ENCODE peak calls at places on chromosome 9, in eight cellular contexts. K, V, H, S, U, F, B and I are unnamed samples.

GRCh38 chr9:13787234-13787833 is 507.8 kb upstream of the MPDZ start:
- DNase-seq in U (peak; percentile 63), V (no peak), B (no peak), K (no peak), S (no peak), F (no peak), H (no peak), I (no peak)

GRCh38 chr9:109753308-109753707 is 26.7 kb upstream of the PALM2AKAP2 start:
- DNase-seq in S (no peak), V (no peak), F (no peak), K (no peak), B (no peak), H (no peak), U (no peak), I (no peak)

GRCh38 chr9:4979224-4979623 is 5.8 kb upstream of the JAK2 start:
- DNase-seq in F (no peak), K (no peak), V (no peak), B (no peak), U (no peak), S (no peak), H (no peak), I (no peak)

GRCh38 chr9:20242767-20243166 is 379.5 kb downstream of the MLLT3 start:
- DNase-seq in S (no peak), B (no peak), U (no peak), F (no peak), V (no peak), H (no peak), K (no peak), I (no peak)

GRCh38 chr9:27353405-27354229 is 56.7 kb upstream of the EQTN start:
- DNase-seq in K (no peak), B (no peak), H (no peak), S (no peak), U (no peak), V (no peak), F (no peak), I (no peak)

GRCh38 chr9:6354072-6354686 is 26.0 kb downstream of the TPD52L3 start:
- DNase-seq in V (no peak), H (no peak), B (no peak), S (peak; percentile 49), K (no peak), F (peak; percentile 61), U (peak; percentile 72), I (no peak)

GRCh38 chr9:118640836-118641557 is 728.2 kb downstream of the BRINP1 start:
- DNase-seq in H (no peak), S (no peak), K (no peak), B (no peak), V (no peak), U (no peak), F (no peak), I (no peak)

GRCh38 chr9:108001219-108001618 is 511.6 kb upstream of the KLF4 start:
- DNase-seq in U (peak; percentile 2), B (no peak), H (no peak), S (peak; percentile 98), K (no peak), V (no peak), F (no peak), I (no peak)

GRCh38 chr9:77016111-77016525 is 3.3 kb upstream of the FOXB2 start:
- DNase-seq in F (no peak), S (no peak), K (no peak), B (no peak), U (no peak), V (no peak), H (no peak), I (no peak)

GRCh38 chr9:127382541-127382940 is 14.4 kb upstream of the SLC2A8 start:
- DNase-seq in H (no peak), S (no peak), F (no peak), B (no peak), V (no peak), U (no peak), K (no peak), I (no peak)

GRCh38 chr9:112142420-112142819 is 32.7 kb downstream of the SUSD1 start:
- DNase-seq in S (no peak), K (no peak), U (peak; percentile 13), B (no peak), H (no peak), F (no peak), V (no peak), I (no peak)

GRCh38 chr9:116430849-116431248 is 256.3 kb upstream of the TRIM32 start:
- DNase-seq in V (no peak), K (no peak), U (no peak), B (no peak), S (no peak), H (no peak), F (no peak), I (no peak)

GRCh38 chr9:137084526-137084925 is 2.3 kb upstream of the MAN1B1 start:
- DNase-seq in V (no peak), S (no peak), U (no peak), K (no peak), H (no peak), F (no peak), B (no peak), I (no peak)

GRCh38 chr9:137317021-137317978 is 15.2 kb upstream of the NRARP start:
- DNase-seq in V (peak; percentile 19), U (no peak), F (no peak), K (peak; percentile 49), H (no peak), S (no peak), B (no peak), I (no peak)

GRCh38 chr9:134602547-134603362 is 38.8 kb upstream of the COL5A1 start:
- DNase-seq in B (peak; percentile 30), H (no peak), K (peak; percentile 52), S (peak; percentile 64), V (no peak), U (peak; percentile 84), F (peak; percentile 42), I (no peak)

GRCh38 chr9:36018755-36019720 is 17.7 kb upstream of the RECK start:
- DNase-seq in K (no peak), U (no peak), H (no peak), S (no peak), B (no peak), F (no peak), V (no peak), I (no peak)

GRCh38 chr9:16898464-16898863 is 28.0 kb upstream of the BNC2 start:
- DNase-seq in V (no peak), S (no peak), F (no peak), K (no peak), U (no peak), B (no peak), H (no peak), I (no peak)

GRCh38 chr9:20001058-20001457 is 212.2 kb upstream of the SLC24A2 start:
- DNase-seq in F (no peak), V (no peak), H (no peak), B (no peak), K (no peak), U (no peak), S (no peak), I (no peak)

GRCh38 chr9:75197521-75197920 is 109.2 kb downstream of the OSTF1 start:
- DNase-seq in V (no peak), B (no peak), S (no peak), H (no peak), K (no peak), U (peak; percentile 36), F (no peak), I (no peak)

GRCh38 chr9:105842023-105842644 is 147.8 kb downstream of the TMEM38B start:
- DNase-seq in F (peak; percentile 16), S (peak; percentile 18), H (no peak), U (peak; percentile 41), K (no peak), V (no peak), B (peak; percentile 13), I (no peak)

GRCh38 chr9:130276121-130276520 is 10.6 kb downstream of the HMCN2 start:
- DNase-seq in K (no peak), H (no peak), B (no peak), V (no peak), S (no peak), F (no peak), U (no peak), I (no peak)

GRCh38 chr9:135992486-135993408 is 31.6 kb upstream of the UBAC1 start:
- DNase-seq in K (peak; percentile 73), U (peak; percentile 81), S (no peak), B (peak; percentile 80), F (peak; percentile 81), V (peak; percentile 75), H (peak; percentile 87), I (peak; percentile 66)
- TF ChIP-seq POLR2A in K (no peak), U (peak; percentile 69), S (no peak), B (no peak), F (no peak), V (no peak), H (peak; percentile 22), I (no peak)

DNA sequence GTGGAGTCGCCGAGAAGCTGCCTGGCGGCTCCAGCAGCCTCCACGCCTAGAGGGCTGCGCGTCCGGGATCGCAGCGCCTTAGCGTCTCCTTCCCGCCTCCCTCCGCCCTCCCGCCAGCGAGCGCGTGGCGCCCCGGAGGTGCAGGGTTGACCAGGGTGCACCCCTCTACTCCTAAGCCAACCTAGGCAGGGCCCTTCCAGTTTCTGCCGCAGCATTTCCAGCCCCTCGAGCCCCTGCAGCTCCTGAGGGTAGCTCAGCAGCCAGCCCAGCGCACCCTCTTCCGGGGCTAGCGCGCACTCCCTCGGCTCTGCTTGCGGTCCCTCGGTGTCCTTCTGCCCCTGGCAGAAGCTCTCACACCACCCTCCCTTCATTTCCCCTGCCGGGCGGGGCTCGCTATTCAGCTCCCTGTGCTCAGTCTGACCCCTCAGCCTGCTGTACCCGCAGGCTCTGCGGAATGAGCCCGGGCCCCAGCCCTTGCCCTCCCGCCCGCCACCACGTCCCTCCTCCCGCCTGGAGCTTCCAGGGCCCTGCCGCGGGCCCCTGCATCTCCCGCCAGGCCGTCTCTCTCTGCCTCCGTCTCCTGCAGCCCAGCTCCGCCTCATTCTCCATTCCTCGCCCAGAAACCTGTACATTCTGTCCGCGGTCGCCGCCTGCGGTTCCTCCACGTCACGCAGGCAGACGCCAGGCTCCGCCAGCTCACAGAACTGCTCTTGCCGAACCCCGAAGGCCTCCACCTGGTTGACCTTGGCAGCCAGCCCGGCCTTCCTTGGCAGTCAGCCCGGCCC is 61.8 kb downstream of the SPATA31C2 start:
- DNase-seq in K (peak; percentile 93), B (peak; percentile 91), U (peak; percentile 10), S (peak; percentile 63), H (peak; percentile 83), F (peak; percentile 50), V (peak; percentile 96), I (peak; percentile 51)
- TF ChIP-seq CTCF in K (no peak), B (no peak), U (peak; percentile 4), S (no peak), H (no peak), F (peak; percentile 23), V (no peak), I (no peak)

GRCh38 chr9:33170464-33171156 is 3.5 kb upstream of the B4GALT1 start:
- DNase-seq in B (peak; percentile 66), U (no peak), S (peak; percentile 49), F (no peak), K (peak; percentile 75), H (peak; percentile 70), V (peak; percentile 38), I (peak; percentile 76)
- TF ChIP-seq POLR2AphosphoS5 in B (no peak), U (no peak), S (no peak), F (no peak), K (peak; percentile 34), H (peak; percentile 19), V (no peak), I (peak; percentile 72)

DNA sequence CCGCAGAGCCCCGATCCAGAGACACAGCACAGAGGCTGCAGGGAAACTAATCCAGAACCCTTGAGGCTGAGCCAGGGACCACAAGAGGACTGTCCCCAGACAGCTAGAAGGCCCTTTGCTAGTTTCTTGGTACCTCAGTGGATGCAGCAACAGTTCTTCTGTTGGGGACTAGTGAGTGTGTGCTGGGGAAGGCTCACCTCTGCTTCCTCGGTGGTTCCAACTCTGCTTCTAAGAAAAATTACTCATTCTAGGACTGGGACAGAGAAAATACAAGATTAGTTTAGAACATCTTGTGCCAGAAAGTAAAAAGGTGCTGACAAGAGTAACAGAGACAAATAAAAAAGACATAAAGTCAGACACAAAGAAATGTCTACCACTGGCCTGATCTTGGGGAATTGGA is 19.5 kb upstream of the ZNF484 start:
- DNase-seq in S (no peak), H (no peak), B (no peak), K (no peak), U (no peak), V (no peak), F (no peak), I (no peak)
- TF ChIP-seq POLR2A in S (no peak), H (no peak), B (no peak), K (no peak), U (no peak), V (no peak), F (no peak), I (no peak)